ENCODE peak calls at places on chromosomes 16 and 17, in seven cellular contexts. One of them, this sample, is unnamed.

GRCh38 chr17:8894189-8894611 is 26.7 kb upstream of the PIK3R6 start:
- DNase-seq in EH: no peak
- DNase-seq in progenitor cell of endocrine pancreas: no peak
- DNase-seq in T follicular helper cell: no peak
- DNase-seq in MCF 10A: no peak
- DNase-seq in spleen: peak
- DNase-seq in stimulated activated CD8-positive, alpha-beta memory T cell treated with anti-CD3 and anti-CD28 coated beads, Interleukin-4, amount 100 ng/mL, for 24 hours: no peak
- DNase-seq in this sample: no peak

GRCh38 chr16:66519482-66519881 is 30.4 kb downstream of the TK2 start:
- DNase-seq in EH: peak
- DNase-seq in progenitor cell of endocrine pancreas: no peak
- DNase-seq in T follicular helper cell: no peak
- DNase-seq in MCF 10A: no peak
- DNase-seq in spleen: no peak
- DNase-seq in stimulated activated CD8-positive, alpha-beta memory T cell treated with anti-CD3 and anti-CD28 coated beads, Interleukin-4, amount 100 ng/mL, for 24 hours: no peak
- DNase-seq in this sample: no peak

GRCh38 chr17:65926599-65926998 is 265.3 kb downstream of the CEP112 start:
- DNase-seq in EH: no peak
- DNase-seq in progenitor cell of endocrine pancreas: no peak
- DNase-seq in T follicular helper cell: no peak
- DNase-seq in MCF 10A: no peak
- DNase-seq in spleen: no peak
- DNase-seq in stimulated activated CD8-positive, alpha-beta memory T cell treated with anti-CD3 and anti-CD28 coated beads, Interleukin-4, amount 100 ng/mL, for 24 hours: no peak
- DNase-seq in this sample: no peak

GRCh38 chr17:37802712-37803416 is 58.0 kb upstream of the HNF1B start:
- DNase-seq in EH: peak
- DNase-seq in progenitor cell of endocrine pancreas: no peak
- DNase-seq in T follicular helper cell: no peak
- DNase-seq in MCF 10A: peak
- DNase-seq in spleen: no peak
- DNase-seq in stimulated activated CD8-positive, alpha-beta memory T cell treated with anti-CD3 and anti-CD28 coated beads, Interleukin-4, amount 100 ng/mL, for 24 hours: no peak
- DNase-seq in this sample: no peak

GRCh38 chr16:67883146-67883871 is 1.4 kb upstream of the NRN1L start:
- DNase-seq in EH: no peak
- DNase-seq in progenitor cell of endocrine pancreas: no peak
- DNase-seq in T follicular helper cell: no peak
- DNase-seq in MCF 10A: no peak
- DNase-seq in spleen: no peak
- DNase-seq in stimulated activated CD8-positive, alpha-beta memory T cell treated with anti-CD3 and anti-CD28 coated beads, Interleukin-4, amount 100 ng/mL, for 24 hours: no peak
- DNase-seq in this sample: no peak

GRCh38 chr17:80270836-80271235 is 10.2 kb downstream of the RNF213 start:
- DNase-seq in EH: peak
- DNase-seq in progenitor cell of endocrine pancreas: peak
- DNase-seq in T follicular helper cell: peak
- DNase-seq in MCF 10A: peak
- DNase-seq in spleen: no peak
- DNase-seq in stimulated activated CD8-positive, alpha-beta memory T cell treated with anti-CD3 and anti-CD28 coated beads, Interleukin-4, amount 100 ng/mL, for 24 hours: no peak
- DNase-seq in this sample: peak

GRCh38 chr17:19570497-19571151 is 37.0 kb downstream of the SLC47A1 start:
- DNase-seq in EH: no peak
- DNase-seq in progenitor cell of endocrine pancreas: no peak
- DNase-seq in T follicular helper cell: no peak
- DNase-seq in MCF 10A: no peak
- DNase-seq in spleen: no peak
- DNase-seq in stimulated activated CD8-positive, alpha-beta memory T cell treated with anti-CD3 and anti-CD28 coated beads, Interleukin-4, amount 100 ng/mL, for 24 hours: no peak
- DNase-seq in this sample: no peak

GRCh38 chr17:4850236-4850635 is 17.1 kb downstream of the MINK1 start:
- DNase-seq in EH: no peak
- DNase-seq in progenitor cell of endocrine pancreas: no peak
- DNase-seq in T follicular helper cell: no peak
- DNase-seq in MCF 10A: peak
- DNase-seq in spleen: no peak
- DNase-seq in stimulated activated CD8-positive, alpha-beta memory T cell treated with anti-CD3 and anti-CD28 coated beads, Interleukin-4, amount 100 ng/mL, for 24 hours: no peak
- DNase-seq in this sample: no peak

GRCh38 chr16:55508271-55508921 is 476 bp upstream of the LPCAT2 start:
- DNase-seq in EH: no peak
- DNase-seq in progenitor cell of endocrine pancreas: no peak
- DNase-seq in T follicular helper cell: no peak
- DNase-seq in MCF 10A: no peak
- DNase-seq in spleen: no peak
- DNase-seq in stimulated activated CD8-positive, alpha-beta memory T cell treated with anti-CD3 and anti-CD28 coated beads, Interleukin-4, amount 100 ng/mL, for 24 hours: no peak
- DNase-seq in this sample: no peak

GRCh38 chr17:61219460-61219859 is 180.2 kb upstream of the TBX2 start:
- DNase-seq in EH: peak
- DNase-seq in progenitor cell of endocrine pancreas: no peak
- DNase-seq in T follicular helper cell: no peak
- DNase-seq in MCF 10A: no peak
- DNase-seq in spleen: no peak
- DNase-seq in stimulated activated CD8-positive, alpha-beta memory T cell treated with anti-CD3 and anti-CD28 coated beads, Interleukin-4, amount 100 ng/mL, for 24 hours: no peak
- DNase-seq in this sample: no peak

GRCh38 chr17:81684442-81684911 is 666 bp downstream of the HGS start:
- DNase-seq in EH: no peak
- DNase-seq in progenitor cell of endocrine pancreas: no peak
- DNase-seq in T follicular helper cell: no peak
- DNase-seq in MCF 10A: no peak
- DNase-seq in spleen: no peak
- DNase-seq in stimulated activated CD8-positive, alpha-beta memory T cell treated with anti-CD3 and anti-CD28 coated beads, Interleukin-4, amount 100 ng/mL, for 24 hours: no peak
- DNase-seq in this sample: no peak

GRCh38 chr16:51971184-51971583 is 575.8 kb downstream of the TOX3 start:
- DNase-seq in EH: peak
- DNase-seq in progenitor cell of endocrine pancreas: no peak
- DNase-seq in T follicular helper cell: no peak
- DNase-seq in MCF 10A: peak
- DNase-seq in spleen: no peak
- DNase-seq in stimulated activated CD8-positive, alpha-beta memory T cell treated with anti-CD3 and anti-CD28 coated beads, Interleukin-4, amount 100 ng/mL, for 24 hours: no peak
- DNase-seq in this sample: no peak

GRCh38 chr17:38904892-38905291 is 20.5 kb upstream of the LASP1NB start:
- DNase-seq in EH: no peak
- DNase-seq in progenitor cell of endocrine pancreas: no peak
- DNase-seq in T follicular helper cell: no peak
- DNase-seq in MCF 10A: no peak
- DNase-seq in spleen: no peak
- DNase-seq in stimulated activated CD8-positive, alpha-beta memory T cell treated with anti-CD3 and anti-CD28 coated beads, Interleukin-4, amount 100 ng/mL, for 24 hours: no peak
- DNase-seq in this sample: no peak

GRCh38 chr17:11608396-11608795 is 10.1 kb downstream of the DNAH9 start:
- DNase-seq in EH: no peak
- DNase-seq in progenitor cell of endocrine pancreas: no peak
- DNase-seq in T follicular helper cell: no peak
- DNase-seq in MCF 10A: no peak
- DNase-seq in spleen: no peak
- DNase-seq in stimulated activated CD8-positive, alpha-beta memory T cell treated with anti-CD3 and anti-CD28 coated beads, Interleukin-4, amount 100 ng/mL, for 24 hours: no peak
- DNase-seq in this sample: no peak

GRCh38 chr16:46777804-46778203 is 29.7 kb upstream of the MYLK3 start:
- DNase-seq in EH: no peak
- DNase-seq in progenitor cell of endocrine pancreas: no peak
- DNase-seq in T follicular helper cell: no peak
- DNase-seq in MCF 10A: no peak
- DNase-seq in spleen: no peak
- DNase-seq in stimulated activated CD8-positive, alpha-beta memory T cell treated with anti-CD3 and anti-CD28 coated beads, Interleukin-4, amount 100 ng/mL, for 24 hours: no peak
- DNase-seq in this sample: no peak

GRCh38 chr17:77887464-77888241 is 70.8 kb upstream of the TNRC6C start:
- DNase-seq in EH: peak
- DNase-seq in progenitor cell of endocrine pancreas: no peak
- DNase-seq in T follicular helper cell: peak
- DNase-seq in MCF 10A: peak
- DNase-seq in spleen: peak
- DNase-seq in stimulated activated CD8-positive, alpha-beta memory T cell treated with anti-CD3 and anti-CD28 coated beads, Interleukin-4, amount 100 ng/mL, for 24 hours: peak
- DNase-seq in this sample: peak

This sample was measured in effector CD8-positive, alpha-beta T cell.